ENCODE peak calls at places on chromosomes 11 and 22, in five cellular contexts. G is esophagus squamous epithelium, Q is DMS153, N is K562, W is NCI-H1048. F is an unnamed sample.

GRCh38 chr11:379205-380094 is 10.2 kb downstream of the B4GALNT4 start:
- DNase-seq in N (no peak), W (no peak), Q (no peak), G (no peak), F (no peak)

GRCh38 chr11:13168281-13168680 is 109.3 kb upstream of the BMAL1 start:
- DNase-seq in Q (no peak), N (no peak), G (no peak), W (no peak), F (no peak)

GRCh38 chr22:31628969-31629723 is 32.9 kb downstream of the PISD start:
- DNase-seq in N (no peak), Q (no peak), G (no peak), W (no peak), F (no peak)

GRCh38 chr11:57417056-57417455 is 9.9 kb downstream of the SLC43A3 start:
- DNase-seq in G (no peak), Q (no peak), W (no peak), N (no peak), F (no peak)

GRCh38 chr11:66918751-66919150 is 39.4 kb downstream of the PC start:
- DNase-seq in W (no peak), N (no peak), Q (no peak), G (no peak), F (no peak)

GRCh38 chr11:126339866-126340434 is 15.5 kb upstream of the ST3GAL4 start:
- DNase-seq in G (no peak), W (no peak), N (no peak), Q (no peak), F (no peak)

GRCh38 chr22:29186302-29186701 is 19.4 kb upstream of the EMID1 start:
- DNase-seq in W (no peak), N (no peak), G (no peak), Q (no peak), F (no peak)

GRCh38 chr11:68843052-68843561 is 1.4 kb upstream of the CPT1A start:
- DNase-seq in N (no peak), G (no peak), W (no peak), Q (peak), F (no peak)

GRCh38 chr11:8934735-8935478 is 2.2 kb upstream of the C11orf16 start:
- DNase-seq in N (peak), Q (no peak), W (no peak), G (no peak), F (no peak)

GRCh38 chr11:117039897-117040296 is 58.3 kb downstream of the SIK3 start:
- DNase-seq in G (no peak), Q (no peak), W (no peak), N (peak), F (no peak)

F was measured in cortex of kidney.